ENCODE peak calls at places on chromosomes 11 and 22, in nine cellular contexts. O is cardiac muscle cell, A is ovary, P is A549, T is spleen, F is lower lobe of right lung, H is IMR-90, K is MM.1S, X is lung. C is an unnamed sample.

GRCh38 chr22:49100316-49100715 is 727.4 kb downstream of the BRD1 start:
- DNase-seq in P (no peak), K (no peak), A (no peak), T (peak; percentile 51), X (no peak), F (no peak), H (no peak), O (no peak), C (no peak)

GRCh38 chr22:23248583-23248982 is 68.3 kb downstream of the BCR start:
- DNase-seq in A (no peak), T (no peak), F (no peak), P (no peak), H (peak; percentile 63), X (peak; percentile 62), K (no peak), O (peak; percentile 63), C (peak; percentile 45)

GRCh38 chr11:121422675-121423074 is 29.4 kb upstream of the SORL1 start:
- DNase-seq in X (no peak), A (no peak), F (no peak), K (peak; percentile 6), P (no peak), T (no peak), O (no peak), H (no peak), C (no peak)

GRCh38 chr11:104956528-104956927 is 11.8 kb downstream of the CASP4 start:
- DNase-seq in K (no peak), P (peak; percentile 0), H (no peak), O (no peak), A (no peak), F (no peak), X (no peak), T (no peak), C (no peak)

GRCh38 chr22:35072939-35073338 is 7.0 kb downstream of the ISX start:
- DNase-seq in A (no peak), X (no peak), O (no peak), K (no peak), F (no peak), P (no peak), T (no peak), H (peak; percentile 3), C (no peak)

GRCh38 chr11:134341805-134342571 is 10.2 kb downstream of the GLB1L2 start:
- DNase-seq in H (no peak), O (no peak), T (no peak), K (no peak), A (no peak), P (no peak), F (no peak), X (peak; percentile 17), C (no peak)

GRCh38 chr11:115146425-115146824 is 357.8 kb downstream of the CADM1 start:
- DNase-seq in P (no peak), T (no peak), O (no peak), F (no peak), H (no peak), X (no peak), A (no peak), K (no peak), C (no peak)

GRCh38 chr11:64553554-64554201 is 37.3 kb upstream of the SLC22A12 start:
- DNase-seq in X (peak; percentile 53), A (peak; percentile 80), O (peak; percentile 68), K (peak; percentile 28), H (peak; percentile 22), P (peak; percentile 43), F (no peak), T (peak; percentile 84), C (peak; percentile 62)

GRCh38 chr11:96200243-96200642 is 142.8 kb downstream of the MAML2 start:
- DNase-seq in T (no peak), X (no peak), F (no peak), H (peak; percentile 89), A (no peak), O (no peak), P (peak; percentile 19), K (no peak), C (no peak)

GRCh38 chr11:123429851-123430735 is at the start of gene GRAMD1B:
- DNase-seq in X (peak; percentile 34), H (peak; percentile 90), P (peak; percentile 73), O (peak; percentile 94), F (peak; percentile 67), A (peak; percentile 68), K (peak; percentile 73), T (peak; percentile 91), C (peak; percentile 26)

GRCh38 chr11:35786918-35787557 is 124.5 kb downstream of the TRIM44 start:
- DNase-seq in X (no peak), O (peak; percentile 64), K (no peak), P (no peak), H (peak; percentile 73), T (no peak), A (no peak), F (no peak), C (no peak)

GRCh38 chr22:30908051-30908461 is 60.5 kb downstream of the MORC2 start:
- DNase-seq in P (no peak), H (no peak), T (no peak), X (no peak), O (no peak), F (no peak), K (no peak), A (no peak), C (no peak)

GRCh38 chr22:36982136-36982535 is 37.1 kb downstream of the TST start:
- DNase-seq in H (no peak), O (no peak), A (no peak), F (no peak), K (no peak), T (no peak), X (no peak), P (no peak), C (no peak)
- TF ChIP-seq CTCF in H (no peak), O (peak; percentile 12), A (no peak), F (no peak), K (no peak), T (no peak), X (no peak), P (no peak), C (no peak)

DNA sequence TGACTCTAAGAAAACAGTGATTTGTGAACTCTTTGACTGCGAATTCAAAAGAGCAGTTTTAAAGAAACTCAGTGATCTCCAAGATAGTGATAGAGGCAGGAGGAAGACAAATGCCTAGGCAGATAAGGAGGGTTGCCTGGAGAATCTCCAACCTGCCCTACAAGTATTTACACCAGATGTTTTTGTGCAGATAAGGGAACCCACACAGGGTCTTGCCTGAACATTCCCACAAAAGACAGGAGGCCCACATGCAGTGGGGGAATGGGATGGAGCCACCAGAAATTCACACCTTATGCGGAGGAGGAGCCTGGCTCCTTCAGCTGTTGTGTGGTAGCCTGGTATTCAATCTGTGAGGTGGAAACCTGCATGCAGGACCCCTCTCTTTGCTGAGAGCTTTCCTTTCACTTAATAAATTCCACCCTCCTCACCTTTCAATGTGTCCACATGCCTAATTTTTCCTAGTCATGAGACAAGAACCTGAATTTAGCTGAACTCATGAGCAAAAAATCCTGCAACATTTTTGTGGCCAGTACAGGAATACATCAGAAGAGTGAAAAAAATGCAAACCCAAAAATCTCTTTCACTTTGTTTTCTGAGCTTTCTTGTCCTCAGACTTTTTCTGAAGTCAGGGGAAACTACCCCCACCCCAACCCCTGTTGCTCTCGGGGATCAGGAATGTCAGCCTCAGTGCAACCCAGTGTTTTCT is 8.1 kb upstream of the GLYAT start:
- DNase-seq in H (peak; percentile 32), K (peak; percentile 29), F (no peak), T (no peak), A (no peak), P (no peak), O (no peak), X (no peak), C (no peak)
- H3K9me3 ChIP-seq in H (no peaks in the 10 kb centered on the region), K (no peaks in the 10 kb centered on the region), F (peaks cover 20% of the 10 kb centered on the region), T (peaks cover 5% of the 10 kb centered on the region), A (peaks cover 7% of the 10 kb centered on the region), P (no peaks in the 10 kb centered on the region), O (no peaks in the 10 kb centered on the region), X (peaks cover 3% of the 10 kb centered on the region), C (peaks cover 13% of the 10 kb centered on the region)

GRCh38 chr22:36253523-36254490 is 874 bp downstream of the APOL1 start:
- DNase-seq in O (no peak), K (no peak), P (no peak), A (peak; percentile 47), F (no peak), X (no peak), T (no peak), H (no peak), C (peak; percentile 46)

GRCh38 chr22:36249160-36249559 is 3.8 kb upstream of the APOL1 start:
- DNase-seq in K (no peak), A (no peak), F (no peak), T (no peak), H (no peak), X (no peak), O (no peak), P (no peak), C (no peak)

GRCh38 chr22:36256474-36256873 is 3.5 kb downstream of the APOL1 start:
- DNase-seq in F (no peak), A (no peak), P (no peak), H (peak; percentile 55), X (no peak), O (no peak), K (no peak), T (no peak), C (no peak)

GRCh38 chr22:36257308-36257707 is 4.4 kb downstream of the APOL1 start:
- DNase-seq in F (no peak), P (no peak), X (no peak), O (no peak), T (no peak), K (no peak), H (no peak), A (peak; percentile 23), C (no peak)

DNA sequence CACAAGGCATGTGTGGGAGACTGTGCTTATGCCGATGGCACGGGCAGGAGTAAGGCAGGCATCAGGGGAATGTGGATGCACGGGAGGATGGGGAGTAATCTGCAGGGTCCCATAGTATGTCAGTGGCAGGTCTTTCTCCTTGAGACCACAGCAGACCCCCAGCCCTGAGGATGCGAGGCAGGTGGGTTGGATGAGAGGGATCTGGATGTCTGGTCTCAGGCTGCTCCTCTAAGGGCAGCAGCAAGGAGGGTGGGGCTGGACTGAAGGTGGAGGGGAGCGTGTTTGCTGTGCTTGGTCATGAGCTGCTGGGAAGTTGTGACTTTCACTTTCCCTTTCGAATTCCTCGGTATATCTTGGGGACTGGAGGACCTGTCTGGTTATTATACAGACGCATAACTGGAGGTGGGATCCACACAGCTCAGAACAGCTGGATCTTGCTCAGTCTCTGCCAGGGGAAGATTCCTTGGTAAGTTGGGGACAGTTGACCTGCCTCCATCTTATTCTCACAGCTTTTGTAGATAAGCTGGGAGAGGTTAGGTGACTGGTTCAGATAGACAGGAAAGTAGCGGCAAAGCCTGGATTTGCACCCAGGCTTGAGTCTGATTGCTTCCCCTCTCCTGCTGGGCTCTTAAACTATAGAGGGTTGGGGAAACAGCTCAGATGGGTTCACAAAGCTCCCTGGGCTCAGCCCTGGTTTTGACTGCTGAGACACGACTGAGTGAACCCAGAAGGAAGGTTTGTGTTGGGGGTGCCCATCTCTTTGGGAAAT is at the start of gene APOL1:
- DNase-seq in K (peak; percentile 89), H (peak; percentile 43), X (peak; percentile 54), T (peak; percentile 84), O (no peak), A (peak; percentile 60), F (no peak), P (peak; percentile 19), C (no peak)
- TF ChIP-seq CTCF in K (no peak), H (no peak), X (no peak), T (no peak), O (no peak), A (no peak), F (no peak), P (no peak), C (no peak)

DNA sequence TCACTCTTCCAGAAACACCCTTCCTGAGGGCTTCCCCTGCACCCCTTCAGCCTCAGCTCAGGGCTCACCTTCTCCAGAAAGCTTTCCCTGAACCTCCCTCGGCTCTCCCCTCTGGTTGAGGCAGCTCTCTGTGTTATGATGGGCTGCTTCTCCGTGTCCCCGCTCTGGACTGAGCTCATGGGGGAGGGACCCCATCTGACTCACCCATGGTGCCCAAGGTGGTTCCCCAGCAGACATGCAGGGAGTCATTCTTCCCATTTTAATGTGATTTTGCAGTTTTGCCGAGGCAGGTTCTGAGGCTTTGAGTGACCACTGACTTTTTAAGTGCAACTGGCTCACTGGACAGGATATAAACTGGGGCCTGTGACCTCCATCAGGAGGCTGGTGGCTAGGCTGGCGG is 495.1 kb downstream of the TBC1D22A start:
- DNase-seq in K (no peak), O (no peak), H (no peak), X (no peak), A (no peak), T (no peak), P (no peak), F (no peak), C (no peak)
- H3K9me3 ChIP-seq in K (no peaks in the 10 kb centered on the region), O (peaks cover 3% of the 10 kb centered on the region), H (peaks cover 3% of the 10 kb centered on the region), X (no peaks in the 10 kb centered on the region), A (no peaks in the 10 kb centered on the region), T (no peaks in the 10 kb centered on the region), P (peaks cover 4% of the 10 kb centered on the region), F (peaks cover 4% of the 10 kb centered on the region), C (no peaks in the 10 kb centered on the region)

C was measured in body of pancreas.